ENCODE peak calls at places on chromosome 6, in six cellular contexts. E is AG10803, T is nephron progenitor cell, M is thyroid gland, I is HAP-1, W is Calu3. G is an unnamed sample.

GRCh38 chr6:122616877-122617276 is 6.7 kb downstream of the PKIB start:
- DNase-seq in I (no peak), T (no peak), W (no peak), M (no peak), E (no peak), G (no peak)

GRCh38 chr6:54988576-54988975 is 142.0 kb downstream of the FAM83B start:
- DNase-seq in W (no peak), I (no peak), M (no peak), E (no peak), T (no peak), G (no peak)

GRCh38 chr6:79384845-79385244 is 150.4 kb upstream of the HMGN3 start:
- DNase-seq in M (peak), T (no peak), W (no peak), I (no peak), E (no peak), G (no peak)

GRCh38 chr6:52929321-52930164 is 20.0 kb upstream of the GSTA3 start:
- DNase-seq in T (no peak), M (no peak), W (peak), E (peak), I (no peak), G (no peak)

GRCh38 chr6:17336425-17336824 is 55.3 kb downstream of the RBM24 start:
- DNase-seq in M (no peak), I (no peak), E (peak), W (no peak), T (no peak), G (no peak)

GRCh38 chr6:66896415-66896814 is 1189.4 kb upstream of the EYS start:
- DNase-seq in E (no peak), W (peak), T (no peak), I (no peak), M (no peak), G (no peak)

GRCh38 chr6:168189679-168190405 is 110.8 kb upstream of the FRMD1 start:
- DNase-seq in I (no peak), T (no peak), M (no peak), W (no peak), E (no peak), G (no peak)

GRCh38 chr6:138517635-138518034 is 18.3 kb upstream of the NHSL1 start:
- DNase-seq in M (peak), W (peak), I (no peak), T (no peak), E (peak), G (peak)

GRCh38 chr6:162942860-162943259 is 215.1 kb downstream of the PACRG start:
- DNase-seq in W (no peak), E (peak), M (no peak), I (no peak), T (no peak), G (no peak)

GRCh38 chr6:41917528-41917927 is 3.4 kb downstream of the MED20 start:
- DNase-seq in M (no peak), I (no peak), W (no peak), T (no peak), E (peak), G (no peak)